ENCODE peak calls at places on chromosome 3, in six cellular contexts. V is brain microvascular endothelial cell, N is fibroblast of pulmonary artery, W is lower lobe of right lung, M is fibroblast of lung, E is suprapubic skin. F is an unnamed sample.

GRCh38 chr3:158651192-158651591 is 6.9 kb downstream of the GFM1 start:
- DNase-seq in V (no peak), N (no peak), W (no peak), M (no peak), E (no peak), F (no peak)

GRCh38 chr3:48634661-48635221 is 520 bp downstream of the SLC26A6 start:
- DNase-seq in V (peak), N (peak), W (peak), M (peak), E (peak), F (peak)

GRCh38 chr3:196666001-196666867 is 26.7 kb downstream of the NRROS start:
- DNase-seq in V (peak), N (peak), W (no peak), M (peak), E (no peak), F (no peak)

GRCh38 chr3:25458420-25458814 is 30.4 kb downstream of the RARB start:
- DNase-seq in V (no peak), N (no peak), W (no peak), M (no peak), E (no peak), F (no peak)

GRCh38 chr3:108202834-108203233 is 19.4 kb downstream of the IFT57 start:
- DNase-seq in V (no peak), N (no peak), W (no peak), M (peak), E (no peak), F (no peak)

GRCh38 chr3:49217688-49218470 is 46.5 kb downstream of the KLHDC8B start:
- DNase-seq in V (no peak), N (peak), W (no peak), M (peak), E (peak), F (no peak)

GRCh38 chr3:4297486-4297885 is 5.7 kb upstream of the SETMAR start:
- DNase-seq in V (no peak), N (no peak), W (no peak), M (no peak), E (no peak), F (no peak)

GRCh38 chr3:11582123-11582968 is 61.4 kb downstream of the VGLL4 start:
- DNase-seq in V (peak), N (peak), W (no peak), M (peak), E (peak), F (no peak)

GRCh38 chr3:49500408-49501257 is 30.6 kb downstream of the DAG1 start:
- DNase-seq in V (peak), N (peak), W (peak), M (peak), E (peak), F (no peak)

GRCh38 chr3:65524544-65525070 is 514.1 kb downstream of the MAGI1 start:
- DNase-seq in V (no peak), N (no peak), W (no peak), M (no peak), E (no peak), F (no peak)

GRCh38 chr3:46927718-46928073 is 48.8 kb downstream of the CCDC12 start:
- DNase-seq in V (no peak), N (no peak), W (no peak), M (no peak), E (peak), F (no peak)

GRCh38 chr3:37991109-37991508 is 523 bp downstream of the VILL start:
- DNase-seq in V (no peak), N (no peak), W (no peak), M (no peak), E (no peak), F (no peak)
- TF ChIP-seq CTCF in V (no peak), N (no peak), W (no peak), M (no peak), E (no peak), F (no peak)

DNA sequence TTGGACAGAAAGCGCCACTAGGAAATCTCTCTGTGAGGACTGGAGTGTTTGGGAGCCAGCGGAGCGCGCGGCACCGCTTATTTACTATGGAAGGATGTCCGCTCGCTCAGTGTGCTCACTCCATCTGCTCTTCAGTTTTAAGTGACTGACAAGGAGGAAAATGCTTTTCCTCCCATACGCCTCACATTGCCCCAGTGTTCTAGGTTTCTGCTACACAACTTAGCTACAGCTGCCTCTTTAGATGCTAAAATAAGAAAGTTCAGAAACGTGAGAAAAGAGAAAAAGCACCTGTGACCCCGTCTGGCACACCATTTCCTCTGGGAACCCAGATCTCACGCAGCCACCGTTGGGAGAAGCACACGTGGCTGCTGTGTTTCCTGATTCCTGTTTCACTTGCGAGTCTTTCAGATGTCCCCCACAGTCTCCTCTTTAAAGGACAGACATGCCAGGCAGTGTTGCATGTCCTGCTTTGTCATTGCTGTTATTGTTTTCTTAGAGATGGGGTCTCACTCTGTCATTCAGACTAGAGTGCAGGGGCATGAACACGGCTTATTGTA is 11.7 kb upstream of the MUSTN1 start:
- DNase-seq in V (no peak), N (no peak), W (no peak), M (no peak), E (no peak), F (no peak)
- TF ChIP-seq CTCF in V (no peak), N (no peak), W (no peak), M (no peak), E (no peak), F (no peak)

DNA sequence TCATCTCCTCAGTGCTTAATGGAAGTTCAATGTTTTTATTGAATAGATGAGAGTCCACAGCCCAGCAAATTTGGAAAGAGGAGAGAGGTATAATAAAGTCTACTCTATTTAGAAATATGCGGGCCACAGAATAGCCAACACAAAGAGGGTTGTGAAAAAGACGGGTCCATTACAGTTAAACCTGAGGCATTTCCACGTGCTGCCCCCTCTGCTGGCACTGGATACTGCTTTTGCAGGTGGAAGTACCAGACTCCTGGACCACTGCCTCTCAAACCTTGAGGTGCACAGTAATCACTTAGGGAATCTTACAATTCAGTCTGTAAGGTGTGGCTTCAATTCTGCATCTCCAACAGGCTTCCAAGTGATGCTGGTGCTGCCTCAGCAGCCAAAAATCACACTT is 3.0 kb upstream of the TFDP2 start:
- DNase-seq in V (no peak), N (no peak), W (no peak), M (no peak), E (no peak), F (no peak)
- TF ChIP-seq CTCF in V (peak), N (peak), W (no peak), M (peak), E (no peak), F (no peak)

DNA sequence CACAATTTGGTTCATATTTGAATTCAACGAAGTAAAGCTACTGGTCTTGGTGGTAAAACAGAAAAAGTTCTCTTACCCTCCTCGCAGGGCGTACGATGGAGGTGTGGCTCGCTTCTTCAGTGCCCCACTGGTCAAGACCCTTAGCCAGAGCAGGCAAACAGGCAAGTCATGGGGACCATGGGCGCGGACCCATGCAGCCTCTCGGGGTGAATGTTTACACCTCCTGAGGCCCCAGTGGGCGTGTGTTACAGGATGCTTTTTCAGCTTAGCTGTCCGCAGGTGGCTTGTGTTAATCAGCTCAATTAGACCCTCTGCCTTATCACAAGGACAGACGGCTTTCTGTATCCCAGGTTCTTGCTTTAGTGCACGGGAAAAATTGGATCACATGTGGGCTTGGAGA is 991.8 kb downstream of the GBE1 start:
- DNase-seq in V (no peak), N (no peak), W (no peak), M (no peak), E (no peak), F (no peak)
- TF ChIP-seq CTCF in V (no peak), N (no peak), W (no peak), M (no peak), E (no peak), F (no peak)

GRCh38 chr3:27279153-27279552 is 90.0 kb downstream of the NEK10 start:
- DNase-seq in V (peak), N (peak), W (no peak), M (peak), E (no peak), F (no peak)
- TF ChIP-seq CTCF in V (peak), N (peak), W (peak), M (peak), E (peak), F (no peak)

GRCh38 chr3:8095724-8096123 is 405.9 kb upstream of the LMCD1 start:
- DNase-seq in V (no peak), N (no peak), W (no peak), M (no peak), E (no peak), F (no peak)

GRCh38 chr3:8094415-8094814 is 407.2 kb upstream of the LMCD1 start:
- DNase-seq in V (no peak), N (no peak), W (no peak), M (no peak), E (no peak), F (no peak)

DNA sequence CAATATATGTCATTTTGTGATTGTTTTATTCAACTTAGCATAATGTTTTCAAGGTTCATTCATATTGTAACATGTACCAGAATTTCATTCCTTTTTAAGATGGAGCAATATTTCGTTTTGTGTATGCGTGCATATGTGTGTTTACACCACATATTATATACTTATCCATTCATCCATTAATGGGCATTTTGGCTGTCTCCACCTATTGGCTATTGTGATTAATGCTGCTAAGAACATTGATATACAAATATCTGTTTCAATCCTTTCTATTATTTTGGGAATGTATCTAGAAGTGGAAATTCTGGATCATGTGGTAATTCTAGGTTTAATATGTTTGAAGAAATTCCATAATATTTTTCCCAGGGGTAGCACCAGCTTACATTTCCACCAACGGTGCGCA is 403.9 kb upstream of the LMCD1 start:
- DNase-seq in V (no peak), N (no peak), W (no peak), M (no peak), E (no peak), F (no peak)
- TF ChIP-seq CTCF in V (no peak), N (no peak), W (no peak), M (no peak), E (no peak), F (no peak)

DNA sequence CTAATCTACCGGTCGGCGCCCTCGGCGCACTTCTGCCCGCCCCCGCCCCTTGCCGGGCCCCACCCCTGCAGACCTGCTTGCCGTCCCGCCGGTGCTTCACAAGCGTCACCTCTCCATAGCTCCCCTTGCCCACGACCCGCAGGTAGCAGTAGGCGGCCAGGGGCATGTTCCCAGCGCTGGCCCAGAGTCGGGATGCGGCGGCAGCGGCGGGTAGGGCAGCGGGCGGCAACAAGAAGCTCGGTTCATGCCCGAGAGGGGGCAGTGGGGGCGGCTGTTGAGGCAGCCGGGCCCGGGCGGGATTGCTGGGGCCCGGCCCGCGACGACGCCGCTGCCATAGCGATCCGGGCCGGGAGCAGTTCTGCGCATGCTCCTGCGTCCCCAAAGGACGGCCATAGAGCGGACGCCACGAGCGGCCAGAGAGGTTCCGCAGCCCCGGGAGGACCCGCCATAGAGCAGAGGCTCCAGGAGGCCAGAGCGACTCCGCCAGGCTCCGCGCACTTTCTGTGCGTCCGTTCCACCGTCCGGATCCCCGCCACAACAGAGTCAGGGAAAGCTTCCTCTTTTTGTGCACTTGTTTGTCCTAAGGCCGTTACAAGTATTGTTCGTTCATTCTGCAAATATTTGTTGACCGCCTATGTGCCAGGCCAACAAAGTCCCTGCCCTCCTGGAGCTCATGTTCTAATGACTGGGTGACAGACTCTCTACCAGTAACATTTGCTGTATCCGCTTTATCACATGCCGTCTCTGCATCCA is at the start of gene NEK4:
- DNase-seq in V (peak), N (peak), W (peak), M (peak), E (peak), F (peak)
- TF ChIP-seq CTCF in V (no peak), N (no peak), W (no peak), M (no peak), E (peak), F (no peak)

DNA sequence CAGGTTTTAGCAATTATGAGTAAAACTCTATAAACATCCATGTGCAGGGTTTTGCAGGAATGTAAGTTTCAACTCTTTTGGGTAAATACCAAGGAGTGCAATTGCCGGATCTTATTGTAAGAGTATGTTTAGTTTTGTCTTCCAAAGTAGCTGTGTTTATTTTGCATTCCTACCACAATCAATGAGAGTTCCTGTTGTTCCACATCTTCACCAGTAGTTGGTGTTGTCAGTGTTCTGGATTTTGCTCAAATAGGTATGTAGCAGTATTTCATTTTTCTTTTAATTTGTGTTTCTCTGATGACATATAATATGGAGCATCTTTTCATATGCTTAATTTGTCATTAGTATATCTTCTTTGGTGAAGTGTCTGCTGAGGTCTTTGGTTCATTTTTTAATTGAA is 185.1 kb upstream of the GALNT15 start:
- DNase-seq in V (no peak), N (peak), W (no peak), M (no peak), E (no peak), F (no peak)
- TF ChIP-seq CTCF in V (peak), N (peak), W (no peak), M (peak), E (no peak), F (peak)

DNA sequence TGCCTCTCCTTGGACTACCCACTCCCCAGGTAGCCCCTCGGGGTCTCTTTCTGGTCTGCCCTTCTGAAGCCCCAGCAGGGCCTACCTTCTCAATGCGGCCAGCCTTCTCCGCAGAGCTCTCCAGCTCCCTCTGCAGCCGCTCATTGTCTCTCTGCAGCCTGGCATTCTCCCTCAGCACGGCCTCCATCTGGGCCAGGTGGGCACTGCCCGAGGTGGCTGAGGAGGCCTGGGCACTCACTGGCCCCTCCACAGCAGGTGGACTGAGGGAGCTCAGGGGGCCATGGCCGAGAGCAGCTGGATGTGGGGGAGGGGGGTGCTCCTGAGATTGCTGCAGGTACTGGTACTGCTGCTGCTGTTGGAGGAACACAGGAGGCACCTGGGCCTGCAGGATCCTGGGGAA is 6.8 kb downstream of the AMOTL2 start:
- DNase-seq in V (no peak), N (no peak), W (no peak), M (no peak), E (peak), F (no peak)
- TF ChIP-seq CTCF in V (peak), N (no peak), W (no peak), M (no peak), E (no peak), F (no peak)

DNA sequence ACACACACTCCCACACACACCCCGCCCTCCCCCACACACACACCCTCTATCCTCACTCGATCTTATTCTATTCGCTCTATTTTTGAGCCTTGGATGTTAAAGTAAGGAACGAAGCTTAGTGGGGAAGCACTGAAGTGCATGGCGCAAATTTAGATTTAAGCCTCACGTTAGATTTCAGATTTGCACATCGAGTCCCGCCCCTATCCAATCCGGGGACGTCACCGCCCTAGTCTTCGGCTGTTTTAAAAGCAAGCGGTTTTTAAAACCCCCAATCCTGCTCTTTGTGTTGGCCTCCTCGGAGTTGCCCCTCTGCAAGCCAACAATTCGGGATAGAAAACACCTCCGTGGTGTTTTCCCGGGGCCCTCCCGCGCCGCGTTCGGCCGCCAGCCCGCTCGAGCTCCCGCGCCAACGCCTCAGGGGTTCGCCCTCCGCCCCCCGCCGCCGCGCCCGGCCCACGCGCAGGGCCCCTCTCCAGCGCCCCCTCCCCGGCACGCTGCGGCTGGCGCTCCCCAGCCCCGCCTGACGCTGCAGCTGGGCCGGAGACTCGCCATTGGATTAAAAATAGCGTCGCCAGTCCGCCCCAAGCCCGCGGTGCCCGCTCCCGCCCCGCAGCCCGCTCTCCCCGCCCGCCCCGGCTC is at the start of gene USP13:
- DNase-seq in V (peak), N (peak), W (peak), M (peak), E (peak), F (peak)
- TF ChIP-seq CTCF in V (peak), N (no peak), W (no peak), M (no peak), E (no peak), F (no peak)